ENCODE peak calls at places on chromosomes 2 and 18, in four cellular contexts. H, B, Z and I are unnamed samples.

GRCh38 chr18:11154369-11154982 is 5.1 kb upstream of the PIEZO2 start:
- DNase-seq in H (peak), B (peak), Z (peak), I (peak)

GRCh38 chr2:20350105-20350712 is 435 bp downstream of the PUM2 start:
- DNase-seq in H (no peak), B (peak), Z (no peak), I (no peak)

GRCh38 chr2:71637168-71637567 is 183.8 kb downstream of the DYSF start:
- DNase-seq in H (no peak), B (no peak), Z (no peak), I (no peak)

GRCh38 chr2:172429351-172429968 is 2.1 kb downstream of the ITGA6 start:
- DNase-seq in H (no peak), B (no peak), Z (no peak), I (no peak)

GRCh38 chr18:11995445-11996189 is 14.3 kb downstream of the IMPA2 start:
- DNase-seq in H (peak), B (peak), Z (no peak), I (peak)

GRCh38 chr2:185970148-185970852 is 231.7 kb downstream of the FSIP2 start:
- DNase-seq in H (no peak), B (no peak), Z (no peak), I (no peak)

GRCh38 chr2:190970872-190971506 is 43.0 kb downstream of the STAT1 start:
- DNase-seq in H (no peak), B (no peak), Z (no peak), I (no peak)

GRCh38 chr2:75403991-75404428 is 156.7 kb downstream of the EVA1A start:
- DNase-seq in H (peak), B (peak), Z (peak), I (peak)

GRCh38 chr2:155633887-155634570 is 698.5 kb downstream of the NR4A2 start:
- DNase-seq in H (no peak), B (no peak), Z (no peak), I (no peak)